ENCODE peak calls at places on chromosomes 5 and 9, in seven cellular contexts. T is cortex of kidney, O is HFFc6, R is left ventricle myocardium inferior, K is NCI-H748 treated with DMSO at 0.1 percent for 48 hours, S is astrocyte of the cerebellum, U is T1000. G is an unnamed sample.

GRCh38 chr5:97658116-97658900 is 475.3 kb upstream of the RIOK2 start:
- DNase-seq in T (no peak), O (no peak), R (no peak), K (no peak), S (no peak), U (no peak), G (no peak)

GRCh38 chr5:95818181-95819147 is 4.1 kb downstream of the GLRX start:
- DNase-seq in T (no peak), O (no peak), R (no peak), K (no peak), S (no peak), U (no peak), G (no peak)

GRCh38 chr5:50807661-50808060 is 141.2 kb downstream of the PARP8 start:
- DNase-seq in T (no peak), O (no peak), R (no peak), K (no peak), S (no peak), U (no peak), G (no peak)

GRCh38 chr9:113558632-113559502 is 95.3 kb downstream of the RGS3 start:
- DNase-seq in T (peak), O (peak), R (peak), K (no peak), S (no peak), U (no peak), G (no peak)

GRCh38 chr5:15406478-15406877 is 93.5 kb upstream of the FBXL7 start:
- DNase-seq in T (no peak), O (no peak), R (no peak), K (no peak), S (no peak), U (no peak), G (no peak)

GRCh38 chr9:130237763-130238524 is 27.6 kb upstream of the HMCN2 start:
- DNase-seq in T (no peak), O (no peak), R (no peak), K (no peak), S (no peak), U (no peak), G (no peak)

GRCh38 chr5:75744355-75744754 is 27.1 kb upstream of the POC5 start:
- DNase-seq in T (no peak), O (no peak), R (no peak), K (no peak), S (no peak), U (no peak), G (no peak)

GRCh38 chr9:127319366-127320121 is 55.0 kb downstream of the GARNL3 start:
- DNase-seq in T (no peak), O (no peak), R (no peak), K (no peak), S (no peak), U (no peak), G (no peak)

GRCh38 chr5:179820483-179821297 is at the start of gene SQSTM1:
- DNase-seq in T (no peak), O (peak), R (peak), K (peak), S (peak), U (peak), G (peak)